ENCODE peak calls at places on chromosomes 7 and 10, in nine cellular contexts. F is AG08395; H is T follicular helper cell; Q is neuronal stem cell; P is stimulated activated naive CD4-positive, alpha-beta T cell treated with Interleukin-2 at 50 U/mL for 16 hours; N is T-helper 2 cell; O is A549; B is sciatic nerve; T is HTR-8/SVneo. A is an unnamed sample.

GRCh38 chr10:62019013-62019684 is 117.7 kb downstream of the ARID5B start:
- DNase-seq in F (no peak), H (no peak), Q (no peak), P (no peak), N (no peak), O (no peak), B (no peak), T (no peak), A (no peak)

GRCh38 chr7:25598765-25599164 is 370.5 kb upstream of the NPVF start:
- DNase-seq in F (no peak), H (no peak), Q (no peak), P (no peak), N (no peak), O (no peak), B (no peak), T (no peak), A (no peak)

GRCh38 chr7:114356133-114356532 is 58.5 kb upstream of the FOXP2 start:
- DNase-seq in F (no peak), H (no peak), Q (no peak), P (no peak), N (no peak), O (no peak), B (no peak), T (no peak), A (no peak)

GRCh38 chr10:124414077-124414476 is 4.6 kb downstream of the OAT start:
- DNase-seq in F (peak), H (no peak), Q (no peak), P (no peak), N (no peak), O (no peak), B (no peak), T (no peak), A (no peak)

GRCh38 chr10:121823993-121824463 is 103.8 kb downstream of the ATE1 start:
- DNase-seq in F (peak), H (no peak), Q (peak), P (no peak), N (no peak), O (peak), B (no peak), T (peak), A (peak)

GRCh38 chr10:86648706-86649426 is 5.5 kb upstream of the OPN4 start:
- DNase-seq in F (peak), H (no peak), Q (no peak), P (no peak), N (no peak), O (peak), B (peak), T (peak), A (no peak)

GRCh38 chr7:136348542-136348941 is 371.4 kb upstream of the MTPN start:
- DNase-seq in F (no peak), H (no peak), Q (no peak), P (no peak), N (no peak), O (no peak), B (no peak), T (no peak), A (no peak)

GRCh38 chr10:126907423-126907970 is 2.3 kb downstream of the DOCK1 start:
- DNase-seq in F (no peak), H (no peak), Q (no peak), P (no peak), N (no peak), O (no peak), B (no peak), T (no peak), A (no peak)

GRCh38 chr10:102670871-102671434 is 26.7 kb downstream of the TRIM8 start:
- DNase-seq in F (no peak), H (no peak), Q (no peak), P (no peak), N (no peak), O (no peak), B (no peak), T (no peak), A (no peak)

GRCh38 chr7:109696723-109697122 is 1127.0 kb downstream of the DNAJB9 start:
- DNase-seq in F (no peak), H (no peak), Q (no peak), P (no peak), N (no peak), O (no peak), B (no peak), T (no peak), A (no peak)

GRCh38 chr10:21989453-21990154 is 13.9 kb downstream of the DNAJC1 start:
- DNase-seq in F (peak), H (peak), Q (peak), P (peak), N (no peak), O (peak), B (no peak), T (peak), A (peak)

GRCh38 chr7:92939793-92940360 is 103.5 kb upstream of the CDK6 start:
- DNase-seq in F (no peak), H (no peak), Q (no peak), P (no peak), N (no peak), O (no peak), B (no peak), T (no peak), A (no peak)

GRCh38 chr10:373015-373414 is 237.8 kb downstream of the ZMYND11 start:
- DNase-seq in F (peak), H (no peak), Q (no peak), P (no peak), N (no peak), O (peak), B (no peak), T (no peak), A (no peak)

GRCh38 chr10:46301056-46301645 is 14.4 kb downstream of the ANTXRL start:
- DNase-seq in F (no peak), H (no peak), Q (no peak), P (no peak), N (no peak), O (no peak), B (no peak), T (no peak), A (no peak)

GRCh38 chr10:8331896-8332729 is 277.6 kb downstream of the GATA3 start:
- DNase-seq in F (peak), H (peak), Q (peak), P (peak), N (peak), O (peak), B (peak), T (peak), A (peak)

GRCh38 chr7:129162732-129163131 is 18.2 kb downstream of the TSPAN33 start:
- DNase-seq in F (no peak), H (no peak), Q (no peak), P (no peak), N (no peak), O (no peak), B (no peak), T (no peak), A (no peak)

GRCh38 chr10:57465155-57465554 is 802.5 kb downstream of the IPMK start:
- DNase-seq in F (no peak), H (no peak), Q (no peak), P (no peak), N (no peak), O (no peak), B (no peak), T (no peak), A (no peak)

GRCh38 chr10:127527891-127528290 is 21.2 kb upstream of the NPS start:
- DNase-seq in F (no peak), H (no peak), Q (no peak), P (no peak), N (no peak), O (no peak), B (no peak), T (no peak), A (no peak)

GRCh38 chr10:128950159-128950956 is 516.7 kb upstream of the MGMT start:
- DNase-seq in F (no peak), H (no peak), Q (no peak), P (no peak), N (no peak), O (no peak), B (no peak), T (no peak), A (no peak)

GRCh38 chr10:76504823-76505222 is 1073.4 kb downstream of the LRMDA start:
- DNase-seq in F (no peak), H (no peak), Q (no peak), P (no peak), N (no peak), O (no peak), B (no peak), T (no peak), A (no peak)

GRCh38 chr7:26190417-26190869 is 10.1 kb downstream of the HNRNPA2B1 start:
- DNase-seq in F (no peak), H (no peak), Q (no peak), P (no peak), N (no peak), O (no peak), B (no peak), T (no peak), A (no peak)

GRCh38 chr10:48633381-48634197 is 28.7 kb upstream of the ARHGAP22 start:
- DNase-seq in F (no peak), H (no peak), Q (no peak), P (no peak), N (no peak), O (no peak), B (no peak), T (no peak), A (peak)

GRCh38 chr10:44195120-44196007 is 189.5 kb downstream of the CXCL12 start:
- DNase-seq in F (peak), H (no peak), Q (no peak), P (no peak), N (no peak), O (peak), B (peak), T (peak), A (peak)

GRCh38 chr7:26686448-26686981 is 177.9 kb downstream of the SKAP2 start:
- DNase-seq in F (peak), H (no peak), Q (peak), P (no peak), N (no peak), O (no peak), B (no peak), T (peak), A (peak)

GRCh38 chr7:129664029-129665012 is 52.8 kb downstream of the NRF1 start:
- DNase-seq in F (peak), H (no peak), Q (no peak), P (no peak), N (no peak), O (peak), B (no peak), T (peak), A (peak)

GRCh38 chr10:103155485-103156085 is 37.5 kb downstream of the NT5C2 start:
- DNase-seq in F (no peak), H (no peak), Q (no peak), P (no peak), N (no peak), O (no peak), B (no peak), T (no peak), A (no peak)

GRCh38 chr7:134599371-134599770 is 47.3 kb upstream of the BPGM start:
- DNase-seq in F (no peak), H (no peak), Q (no peak), P (no peak), N (no peak), O (no peak), B (no peak), T (no peak), A (peak)

GRCh38 chr7:23191022-23191421 is 9.2 kb downstream of the NUP42 start:
- DNase-seq in F (no peak), H (no peak), Q (no peak), P (no peak), N (no peak), O (no peak), B (no peak), T (no peak), A (no peak)

A was measured in NB4.